ENCODE peak calls at places on chromosomes 16 and 17, in seven cellular contexts. One of them, this sample, is unnamed.
A peak's percentile ranks its signal among the peaks of the same experiment; 100 is the strongest.

GRCh38 chr16:71923941-71924690 is 28.8 kb downstream of the IST1 start:
- DNase-seq in colonic mucosa: no peak
- DNase-seq in mammary epithelial cell: no peak
- DNase-seq in Karpas-422: no peak
- DNase-seq in PC-3: peak; percentile 48
- DNase-seq in neuronal stem cell: no peak
- DNase-seq in mesendoderm: no peak
- DNase-seq in this sample: peak; percentile 27

GRCh38 chr17:82551779-82552457 is 32.4 kb downstream of the FOXK2 start:
- DNase-seq in Karpas-422: peak; percentile 92
- DNase-seq in PC-3: peak; percentile 77
- DNase-seq in neuronal stem cell: no peak
- DNase-seq in colonic mucosa: peak; percentile 81
- DNase-seq in mammary epithelial cell: peak; percentile 74
- DNase-seq in mesendoderm: peak; percentile 35
- DNase-seq in this sample: peak; percentile 76

GRCh38 chr17:5821057-5821456 is 236.7 kb upstream of the NLRP1 start:
- DNase-seq in colonic mucosa: no peak
- DNase-seq in Karpas-422: no peak
- DNase-seq in neuronal stem cell: no peak
- DNase-seq in PC-3: peak; percentile 77
- DNase-seq in mammary epithelial cell: peak; percentile 76
- DNase-seq in mesendoderm: peak; percentile 81
- DNase-seq in this sample: no peak

GRCh38 chr17:30229012-30229411 is 6.5 kb downstream of the SLC6A4 start:
- DNase-seq in colonic mucosa: no peak
- DNase-seq in Karpas-422: no peak
- DNase-seq in mesendoderm: no peak
- DNase-seq in PC-3: no peak
- DNase-seq in mammary epithelial cell: peak; percentile 52
- DNase-seq in neuronal stem cell: no peak
- DNase-seq in this sample: peak; percentile 41

GRCh38 chr17:82436601-82437324 is 13.8 kb downstream of the CYBC1 start:
- DNase-seq in mammary epithelial cell: no peak
- DNase-seq in neuronal stem cell: no peak
- DNase-seq in PC-3: no peak
- DNase-seq in colonic mucosa: no peak
- DNase-seq in Karpas-422: peak; percentile 26
- DNase-seq in mesendoderm: no peak
- DNase-seq in this sample: no peak

GRCh38 chr17:47929218-47930000 is 12.0 kb upstream of the PNPO start:
- DNase-seq in mammary epithelial cell: no peak
- DNase-seq in colonic mucosa: no peak
- DNase-seq in mesendoderm: no peak
- DNase-seq in PC-3: no peak
- DNase-seq in neuronal stem cell: no peak
- DNase-seq in Karpas-422: no peak
- DNase-seq in this sample: no peak

GRCh38 chr16:80666378-80667257 is 125.8 kb downstream of the DYNLRB2 start:
- DNase-seq in PC-3: no peak
- DNase-seq in mammary epithelial cell: no peak
- DNase-seq in mesendoderm: peak; percentile 51
- DNase-seq in colonic mucosa: no peak
- DNase-seq in neuronal stem cell: no peak
- DNase-seq in Karpas-422: no peak
- DNase-seq in this sample: no peak

GRCh38 chr17:76139801-76140660 is 1.0 kb downstream of the FOXJ1 start:
- DNase-seq in mammary epithelial cell: no peak
- DNase-seq in mesendoderm: peak; percentile 52
- DNase-seq in colonic mucosa: peak; percentile 59
- DNase-seq in PC-3: no peak
- DNase-seq in neuronal stem cell: no peak
- DNase-seq in Karpas-422: no peak
- DNase-seq in this sample: no peak

GRCh38 chr16:4936991-4937781 is at the start of gene PPL:
- DNase-seq in mammary epithelial cell: peak; percentile 78
- DNase-seq in PC-3: peak; percentile 86
- DNase-seq in mesendoderm: peak; percentile 95
- DNase-seq in Karpas-422: no peak
- DNase-seq in colonic mucosa: peak; percentile 96
- DNase-seq in neuronal stem cell: peak; percentile 65
- DNase-seq in this sample: no peak

GRCh38 chr16:17474037-17474436 is 3.3 kb upstream of the XYLT1 start:
- DNase-seq in mesendoderm: peak; percentile 74
- DNase-seq in PC-3: no peak
- DNase-seq in Karpas-422: no peak
- DNase-seq in neuronal stem cell: no peak
- DNase-seq in mammary epithelial cell: no peak
- DNase-seq in colonic mucosa: no peak
- DNase-seq in this sample: peak; percentile 38

GRCh38 chr16:52914428-52914827 is 138.3 kb downstream of the CHD9NB start:
- DNase-seq in mammary epithelial cell: no peak
- DNase-seq in neuronal stem cell: no peak
- DNase-seq in PC-3: no peak
- DNase-seq in colonic mucosa: no peak
- DNase-seq in mesendoderm: no peak
- DNase-seq in Karpas-422: no peak
- DNase-seq in this sample: no peak

GRCh38 chr16:71933913-71934696 is 38.8 kb downstream of the IST1 start:
- DNase-seq in neuronal stem cell: no peak
- DNase-seq in mammary epithelial cell: peak; percentile 25
- DNase-seq in PC-3: peak; percentile 38
- DNase-seq in colonic mucosa: no peak
- DNase-seq in mesendoderm: no peak
- DNase-seq in Karpas-422: no peak
- DNase-seq in this sample: peak; percentile 19

GRCh38 chr17:45319239-45319703 is 2.5 kb upstream of the MAP3K14 start:
- DNase-seq in Karpas-422: no peak
- DNase-seq in PC-3: peak; percentile 99
- DNase-seq in mammary epithelial cell: peak; percentile 85
- DNase-seq in colonic mucosa: peak; percentile 59
- DNase-seq in neuronal stem cell: no peak
- DNase-seq in mesendoderm: peak; percentile 41
- DNase-seq in this sample: peak; percentile 53

GRCh38 chr17:3534881-3535252 is 22.7 kb downstream of the TRPV3 start:
- DNase-seq in mesendoderm: peak; percentile 87
- DNase-seq in PC-3: peak; percentile 58
- DNase-seq in Karpas-422: peak; percentile 49
- DNase-seq in colonic mucosa: peak; percentile 41
- DNase-seq in neuronal stem cell: no peak
- DNase-seq in mammary epithelial cell: no peak
- DNase-seq in this sample: peak; percentile 17

GRCh38 chr16:5649762-5650445 is 552.3 kb upstream of the EEF2KMT start:
- DNase-seq in colonic mucosa: no peak
- DNase-seq in Karpas-422: no peak
- DNase-seq in mammary epithelial cell: no peak
- DNase-seq in neuronal stem cell: no peak
- DNase-seq in PC-3: no peak
- DNase-seq in mesendoderm: no peak
- DNase-seq in this sample: no peak

GRCh38 chr16:76976756-76977155 is 214.2 kb upstream of the MON1B start:
- DNase-seq in colonic mucosa: no peak
- DNase-seq in Karpas-422: no peak
- DNase-seq in neuronal stem cell: no peak
- DNase-seq in mesendoderm: no peak
- DNase-seq in PC-3: no peak
- DNase-seq in mammary epithelial cell: no peak
- DNase-seq in this sample: no peak

DNA sequence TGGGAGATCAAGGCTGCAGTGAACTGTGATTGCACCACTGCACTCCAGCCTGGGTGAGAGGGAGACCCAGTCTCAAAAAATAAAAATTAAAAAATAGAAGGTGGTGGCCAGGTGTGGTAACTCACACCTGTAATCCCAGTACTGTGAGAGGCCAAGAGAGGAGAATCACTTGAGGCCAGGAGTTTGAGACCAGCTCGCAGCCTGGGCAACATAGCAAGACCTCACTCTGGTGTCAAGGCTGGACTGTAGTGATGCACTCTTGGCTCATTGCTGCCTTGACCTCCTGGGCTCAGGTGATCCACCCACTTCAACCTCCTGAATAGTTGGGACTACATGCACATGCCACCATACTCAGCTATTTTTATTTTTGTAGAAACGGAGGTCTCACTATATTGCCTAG is 13.3 kb downstream of the RFFL start:
- DNase-seq in mesendoderm: no peak
- DNase-seq in colonic mucosa: no peak
- DNase-seq in Karpas-422: no peak
- DNase-seq in neuronal stem cell: no peak
- DNase-seq in PC-3: no peak
- DNase-seq in mammary epithelial cell: no peak
- DNase-seq in this sample: no peak
- H3K9ac ChIP-seq in mesendoderm: no peak overlapping the region
- H3K9ac ChIP-seq in colonic mucosa: no peak overlapping the region
- H3K9ac ChIP-seq in Karpas-422: no peak overlapping the region
- H3K9ac ChIP-seq in neuronal stem cell: no peak overlapping the region
- H3K9ac ChIP-seq in PC-3: no peak overlapping the region
- H3K9ac ChIP-seq in mammary epithelial cell: no peak overlapping the region
- H3K9ac ChIP-seq in this sample: no peak overlapping the region

GRCh38 chr16:3800477-3801270 is 79.8 kb downstream of the CREBBP start:
- DNase-seq in neuronal stem cell: no peak
- DNase-seq in mesendoderm: no peak
- DNase-seq in colonic mucosa: no peak
- DNase-seq in mammary epithelial cell: no peak
- DNase-seq in PC-3: no peak
- DNase-seq in Karpas-422: no peak
- DNase-seq in this sample: no peak
- H3K9ac ChIP-seq in neuronal stem cell: no peak overlapping the region
- H3K9ac ChIP-seq in mesendoderm: no peak overlapping the region
- H3K9ac ChIP-seq in colonic mucosa: no peak overlapping the region
- H3K9ac ChIP-seq in mammary epithelial cell: no peak overlapping the region
- H3K9ac ChIP-seq in PC-3: no peak overlapping the region
- H3K9ac ChIP-seq in Karpas-422: no peak overlapping the region
- H3K9ac ChIP-seq in this sample: no peak overlapping the region

DNA sequence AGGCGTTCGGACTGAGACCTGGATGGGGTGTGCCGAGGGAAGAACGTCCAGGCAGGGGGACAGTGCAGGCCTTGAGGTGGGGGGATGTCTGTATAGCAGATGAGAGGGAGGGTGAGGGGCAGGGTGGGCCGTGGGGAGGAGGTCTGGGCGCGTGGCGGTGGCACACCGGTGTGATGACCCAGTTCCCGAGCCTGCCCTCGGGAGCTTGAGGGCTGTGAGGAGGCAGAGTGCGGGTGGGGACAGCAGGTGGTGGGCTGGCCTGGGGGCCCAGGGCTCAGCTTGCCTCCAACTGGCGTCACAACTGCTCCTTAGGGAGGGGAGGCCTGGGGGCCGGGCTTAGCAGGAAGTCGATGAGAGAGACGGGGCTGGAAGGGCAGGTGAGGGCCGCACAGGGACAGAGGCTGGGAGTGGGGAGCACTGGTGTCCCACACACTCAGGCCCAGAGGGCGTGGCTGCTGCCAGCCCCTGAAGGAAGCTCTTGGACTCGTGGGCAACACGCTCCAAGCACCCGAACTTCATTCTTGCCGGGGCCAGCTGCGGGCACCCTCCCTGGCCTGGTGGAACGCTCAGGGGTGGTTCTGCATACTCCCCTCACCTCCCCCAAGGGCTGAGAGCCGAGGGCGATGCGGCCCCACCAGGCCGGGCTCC is 6.5 kb downstream of the CACNA1H start:
- DNase-seq in colonic mucosa: no peak
- DNase-seq in neuronal stem cell: no peak
- DNase-seq in Karpas-422: no peak
- DNase-seq in PC-3: no peak
- DNase-seq in mammary epithelial cell: no peak
- DNase-seq in mesendoderm: no peak
- DNase-seq in this sample: no peak
- H3K9ac ChIP-seq in colonic mucosa: no peak overlapping the region
- H3K9ac ChIP-seq in neuronal stem cell: peak overlapping the region; percentile 72
- H3K9ac ChIP-seq in Karpas-422: no peak overlapping the region
- H3K9ac ChIP-seq in PC-3: no peak overlapping the region
- H3K9ac ChIP-seq in mammary epithelial cell: no peak overlapping the region
- H3K9ac ChIP-seq in mesendoderm: no peak overlapping the region
- H3K9ac ChIP-seq in this sample: no peak overlapping the region

GRCh38 chr17:74840500-74840899 is 19.2 kb downstream of the GRIN2C start:
- DNase-seq in neuronal stem cell: no peak
- DNase-seq in PC-3: no peak
- DNase-seq in mammary epithelial cell: no peak
- DNase-seq in colonic mucosa: no peak
- DNase-seq in Karpas-422: no peak
- DNase-seq in mesendoderm: no peak
- DNase-seq in this sample: no peak

GRCh38 chr17:74842599-74843351 is 16.9 kb downstream of the GRIN2C start:
- DNase-seq in PC-3: peak; percentile 82
- DNase-seq in mammary epithelial cell: no peak
- DNase-seq in Karpas-422: no peak
- DNase-seq in colonic mucosa: peak; percentile 67
- DNase-seq in neuronal stem cell: peak; percentile 48
- DNase-seq in mesendoderm: peak; percentile 64
- DNase-seq in this sample: peak; percentile 76

GRCh38 chr17:74840989-74841666 is 18.6 kb downstream of the GRIN2C start:
- DNase-seq in colonic mucosa: peak; percentile 49
- DNase-seq in PC-3: no peak
- DNase-seq in Karpas-422: no peak
- DNase-seq in mesendoderm: peak; percentile 34
- DNase-seq in neuronal stem cell: no peak
- DNase-seq in mammary epithelial cell: peak; percentile 19
- DNase-seq in this sample: peak; percentile 24

GRCh38 chr17:74843352-74843627 is 16.4 kb downstream of the GRIN2C start:
- DNase-seq in colonic mucosa: no peak
- DNase-seq in PC-3: no peak
- DNase-seq in neuronal stem cell: no peak
- DNase-seq in mammary epithelial cell: no peak
- DNase-seq in Karpas-422: peak; percentile 23
- DNase-seq in mesendoderm: no peak
- DNase-seq in this sample: no peak

GRCh38 chr17:74842146-74842598 is 17.5 kb downstream of the GRIN2C start:
- DNase-seq in colonic mucosa: no peak
- DNase-seq in PC-3: peak; percentile 18
- DNase-seq in mammary epithelial cell: no peak
- DNase-seq in neuronal stem cell: no peak
- DNase-seq in Karpas-422: peak; percentile 29
- DNase-seq in mesendoderm: no peak
- DNase-seq in this sample: no peak
- H3K9ac ChIP-seq in colonic mucosa: no peak overlapping the region
- H3K9ac ChIP-seq in PC-3: peak overlapping the region; percentile 65
- H3K9ac ChIP-seq in mammary epithelial cell: no peak overlapping the region
- H3K9ac ChIP-seq in neuronal stem cell: no peak overlapping the region
- H3K9ac ChIP-seq in Karpas-422: no peak overlapping the region
- H3K9ac ChIP-seq in mesendoderm: no peak overlapping the region
- H3K9ac ChIP-seq in this sample: peak overlapping the region; percentile 72